ENCODE peak calls at places on chromosomes 4 and X, in eight cellular contexts. T is ureter, Q is amniotic stem cell, D is memory B cell, U is T47D, E is H7, W is glomerular endothelial cell, J is astrocyte of the spinal cord. S is an unnamed sample.

GRCh38 chr4:124708517-124709300 is 3.8 kb downstream of the ANKRD50 start:
- DNase-seq in Q (no peak), W (no peak), T (no peak), E (no peak), J (peak; percentile 48), D (no peak), U (no peak), S (no peak)

GRCh38 chr4:20019310-20020015 is 232.2 kb upstream of the SLIT2 start:
- DNase-seq in U (no peak), W (no peak), D (no peak), Q (no peak), E (no peak), J (peak; percentile 28), T (no peak), S (no peak)

GRCh38 chr4:54093609-54094240 is 6.2 kb upstream of the GSX2 start:
- DNase-seq in T (no peak), Q (no peak), D (no peak), J (no peak), W (no peak), E (peak; percentile 66), U (no peak), S (no peak)

GRCh38 chrX:40700640-40701342 is 34.6 kb downstream of the MED14 start:
- DNase-seq in W (no peak), E (no peak), U (no peak), T (no peak), J (no peak), D (no peak), Q (no peak), S (no peak)

GRCh38 chr4:14233126-14233525 is 605.6 kb upstream of the BOD1L1 start:
- DNase-seq in Q (no peak), W (no peak), E (no peak), D (no peak), J (peak; percentile 23), T (no peak), U (no peak), S (no peak)

GRCh38 chrX:99242001-99242400 is 1168.1 kb downstream of the PCDH19 start:
- DNase-seq in J (no peak), D (no peak), E (peak; percentile 43), Q (no peak), W (no peak), T (no peak), U (no peak), S (no peak)

GRCh38 chr4:139153411-139154133 is 23.4 kb downstream of the ELF2 start:
- DNase-seq in E (peak; percentile 41), J (no peak), D (no peak), U (no peak), Q (no peak), T (no peak), W (no peak), S (no peak)

GRCh38 chr4:145618210-145618911 is 824 bp upstream of the MMAA start:
- DNase-seq in E (peak; percentile 21), Q (no peak), W (no peak), D (no peak), J (no peak), T (no peak), U (peak; percentile 1), S (no peak)

GRCh38 chr4:48699470-48699869 is 80.6 kb downstream of the FRYL start:
- DNase-seq in Q (no peak), D (no peak), T (no peak), E (no peak), W (no peak), J (no peak), U (no peak), S (no peak)

GRCh38 chr4:78735697-78736096 is 40.5 kb upstream of the BMP2K start:
- DNase-seq in T (no peak), J (no peak), D (no peak), U (no peak), E (no peak), Q (no peak), W (no peak), S (no peak)

S was measured in HL-60.